ENCODE peak calls at places on chromosomes 11 and 22, in six cellular contexts. O is heart left ventricle, H is HTR-8/SVneo, V is NCI-H1694, I is RPMI7951, P is AG20443. Y is an unnamed sample.

GRCh38 chr11:115886111-115886733 is 382.0 kb upstream of the CADM1 start:
- DNase-seq in O (no peak), H (no peak), V (no peak), I (peak), P (no peak), Y (no peak)

GRCh38 chr11:6201486-6201885 is 2.5 kb downstream of the OR52W1 start:
- DNase-seq in O (no peak), H (no peak), V (no peak), I (no peak), P (peak), Y (no peak)

GRCh38 chr11:100760766-100761165 is 73.7 kb downstream of the ARHGAP42 start:
- DNase-seq in O (no peak), H (no peak), V (no peak), I (no peak), P (no peak), Y (no peak)

GRCh38 chr11:62548545-62549335 is 2.1 kb upstream of the AHNAK start:
- DNase-seq in O (no peak), H (no peak), V (no peak), I (no peak), P (no peak), Y (no peak)

GRCh38 chr22:37801946-37802309 is 5.8 kb upstream of the GCAT start:
- DNase-seq in O (no peak), H (no peak), V (peak), I (no peak), P (no peak), Y (no peak)

GRCh38 chr11:6596237-6596877 is 7.1 kb downstream of the RRP8 start:
- DNase-seq in O (no peak), H (no peak), V (no peak), I (no peak), P (no peak), Y (no peak)

GRCh38 chr11:2259466-2259830 is 10.9 kb downstream of the ASCL2 start:
- DNase-seq in O (peak), H (no peak), V (no peak), I (no peak), P (peak), Y (no peak)

GRCh38 chr11:92159931-92160330 is 64.7 kb upstream of the FAT3 start:
- DNase-seq in O (no peak), H (no peak), V (no peak), I (no peak), P (no peak), Y (no peak)

GRCh38 chr11:35064114-35064800 is 74.7 kb upstream of the CD44 start:
- DNase-seq in O (no peak), H (no peak), V (no peak), I (peak), P (peak), Y (no peak)

GRCh38 chr11:65426839-65427690 is 4.5 kb downstream of the NEAT1 start:
- DNase-seq in O (peak), H (no peak), V (no peak), I (peak), P (no peak), Y (no peak)

GRCh38 chr11:75508051-75508561 is 17.6 kb downstream of the GDPD5 start:
- DNase-seq in O (no peak), H (no peak), V (no peak), I (no peak), P (no peak), Y (no peak)

Y was measured in retinal pigment epithelial cell.